ENCODE peak calls at places on chromosomes 12 and 14, in six cellular contexts. K is heart right ventricle; H is stimulated activated CD8-positive, alpha-beta memory T cell treated with anti-CD3 and anti-CD28 coated beads, Interleukin-4, amount 100 ng/mL, for 4 hours; L is astrocyte of the spinal cord; P is HEK293T; B is NCI-H1092 treated with DMSO at 0.1 percent for 48 hours. W is an unnamed sample.

GRCh38 chr12:53045646-53046045 is 4.2 kb upstream of the TNS2 start:
- DNase-seq in K (no peak), L (no peak), H (no peak), B (no peak), P (no peak), W (no peak)

GRCh38 chr12:52010152-52010622 is 3.4 kb downstream of the TAMALIN start:
- DNase-seq in L (peak), K (peak), H (no peak), B (no peak), P (peak), W (no peak)

GRCh38 chr12:39972119-39972518 is 133.8 kb downstream of the SLC2A13 start:
- DNase-seq in K (no peak), P (no peak), B (no peak), L (no peak), H (no peak), W (no peak)

GRCh38 chr12:14972816-14973215 is at the start of gene PDE6H:
- DNase-seq in B (no peak), P (no peak), L (no peak), K (no peak), H (no peak), W (no peak)

GRCh38 chr14:92443167-92443566 is 70.4 kb upstream of the RIN3 start:
- DNase-seq in K (no peak), P (no peak), B (no peak), H (no peak), L (no peak), W (no peak)

GRCh38 chr14:39339003-39339402 is 93.2 kb downstream of the FBXO33 start:
- DNase-seq in P (peak), B (peak), H (no peak), L (peak), K (no peak), W (no peak)

GRCh38 chr12:124655317-124656213 is 88.2 kb upstream of the NCOR2 start:
- DNase-seq in K (peak), B (peak), P (no peak), L (peak), H (no peak), W (no peak)

GRCh38 chr12:131121705-131122405 is 168.1 kb downstream of the ADGRD1 start:
- DNase-seq in L (no peak), K (no peak), B (no peak), H (no peak), P (no peak), W (no peak)

GRCh38 chr12:122875590-122876220 is 20.2 kb downstream of the VPS37B start:
- DNase-seq in P (no peak), L (no peak), H (no peak), K (no peak), B (no peak), W (no peak)

GRCh38 chr14:103496776-103497175 is 25.9 kb downstream of the CKB start:
- DNase-seq in K (no peak), H (no peak), P (no peak), B (no peak), L (no peak), W (no peak)

GRCh38 chr12:19978193-19978592 is 390.1 kb upstream of the PDE3A start:
- DNase-seq in H (no peak), L (peak), P (no peak), B (no peak), K (no peak), W (no peak)

GRCh38 chr12:47794679-47795078 is 21.6 kb downstream of the SLC48A1 start:
- DNase-seq in K (no peak), P (no peak), H (no peak), B (no peak), L (no peak), W (no peak)

GRCh38 chr12:101780599-101780998 is 41.3 kb upstream of the SYCP3 start:
- DNase-seq in L (no peak), B (no peak), H (no peak), P (no peak), K (no peak), W (no peak)

GRCh38 chr12:164207-164606 is 49.8 kb downstream of the SLC6A12 start:
- DNase-seq in H (no peak), P (no peak), K (no peak), B (no peak), L (no peak), W (no peak)

GRCh38 chr14:99718031-99718810 is 34.1 kb downstream of the CYP46A1 start:
- DNase-seq in P (peak), H (no peak), B (peak), L (no peak), K (no peak), W (no peak)

GRCh38 chr14:31336646-31337045 is 83.7 kb downstream of the HEATR5A start:
- DNase-seq in P (no peak), H (no peak), B (no peak), K (no peak), L (no peak), W (no peak)

GRCh38 chr12:3647504-3647903 is 105.4 kb downstream of the CRACR2A start:
- DNase-seq in L (no peak), P (no peak), H (no peak), K (no peak), B (no peak), W (no peak)

GRCh38 chr12:110135012-110135411 is 10.9 kb downstream of the IFT81 start:
- DNase-seq in B (no peak), L (peak), H (no peak), K (no peak), P (no peak), W (no peak)

GRCh38 chr12:64633940-64634337 is 23.6 kb downstream of the RASSF3 start:
- DNase-seq in B (no peak), K (peak), L (peak), H (no peak), P (no peak), W (no peak)

GRCh38 chr14:82710257-82710841 is 1176.7 kb upstream of the SEL1L start:
- DNase-seq in P (peak), K (peak), H (no peak), L (peak), B (peak), W (no peak)

GRCh38 chr12:110252716-110253115 is 28.3 kb upstream of the ATP2A2 start:
- DNase-seq in B (no peak), H (no peak), L (no peak), K (peak), P (no peak), W (no peak)

GRCh38 chr12:123225443-123225842 is 7.5 kb downstream of the MPHOSPH9 start:
- DNase-seq in B (no peak), H (no peak), L (no peak), P (no peak), K (no peak), W (no peak)

GRCh38 chr14:68193970-68194634 is 374.5 kb downstream of the RAD51B start:
- DNase-seq in H (no peak), K (no peak), B (peak), P (no peak), L (no peak), W (no peak)

W was measured in cortex of kidney.